ENCODE peak calls at places on chromosomes 1 and 21, in four cellular contexts. R is stimulated activated naive B cell treated with anti-CD40 and anti-IgM and Interleukin-4, amounts not matched to agents 10 μg/mL and 1 μg/mL and 100 μg/mL, for 72 hours; D is naive thymus-derived CD8-positive, alpha-beta T cell; Z is HCT116. Y is an unnamed sample.

GRCh38 chr1:151868404-151868980 is 15.0 kb upstream of the THEM5 start:
- ATAC-seq in R (no peak), D (no peak), Z (no peak), Y (no peak)

GRCh38 chr1:211695135-211695816 is 19.9 kb upstream of the NEK2 start:
- ATAC-seq in R (peak; percentile 74), D (no peak), Z (no peak), Y (no peak)

GRCh38 chr1:217946581-217946980 is 315.4 kb downstream of the SPATA17 start:
- ATAC-seq in R (no peak), D (no peak), Z (no peak), Y (no peak)

GRCh38 chr1:35452086-35452485 is 105.1 kb downstream of the KIAA0319L start:
- ATAC-seq in R (no peak), D (peak; percentile 39), Z (no peak), Y (no peak)

GRCh38 chr1:20972855-20973254 is 185.7 kb upstream of the HP1BP3 start:
- ATAC-seq in R (no peak), D (no peak), Z (no peak), Y (no peak)

GRCh38 chr1:156247460-156248322 is at the start of gene PAQR6:
- ATAC-seq in R (no peak), D (no peak), Z (peak; percentile 25), Y (peak; percentile 16)

GRCh38 chr1:18883079-18883478 is 19.3 kb downstream of the ALDH4A1 start:
- ATAC-seq in R (no peak), D (no peak), Z (no peak), Y (no peak)

GRCh38 chr21:31107871-31108270 is 69.6 kb upstream of the KRTAP19-8 start:
- ATAC-seq in R (peak; percentile 66), D (no peak), Z (no peak), Y (no peak)

GRCh38 chr21:37687001-37687400 is 229.3 kb downstream of the KCNJ6 start:
- ATAC-seq in R (no peak), D (no peak), Z (no peak), Y (no peak)

GRCh38 chr1:25476186-25477097 is 45.7 kb downstream of the MACO1 start:
- ATAC-seq in R (no peak), D (peak; percentile 29), Z (no peak), Y (peak; percentile 60)

GRCh38 chr1:60963167-60963909 is 119.0 kb upstream of the NFIA start:
- ATAC-seq in R (no peak), D (no peak), Z (no peak), Y (no peak)

Y was measured in esophagus mucosa.